ENCODE peak calls at places on chromosomes 13 and 19, in six cellular contexts. N, L, Z, P, K and B are unnamed samples.

GRCh38 chr19:51511353-51511752 is 9.8 kb upstream of the SIGLEC12 start:
- DNase-seq in N (peak), L (peak), Z (no peak), P (peak), K (peak), B (peak)

GRCh38 chr19:52217576-52217975 is 27.7 kb downstream of the PPP2R1A start:
- DNase-seq in N (no peak), L (no peak), Z (no peak), P (no peak), K (no peak), B (no peak)

GRCh38 chr13:42981317-42981716 is 10.7 kb downstream of the EPSTI1 start:
- DNase-seq in N (no peak), L (no peak), Z (no peak), P (no peak), K (no peak), B (no peak)

GRCh38 chr13:98476538-98476966 is 100.4 kb downstream of the STK24 start:
- DNase-seq in N (no peak), L (no peak), Z (peak), P (peak), K (no peak), B (peak)

GRCh38 chr19:33442706-33443105 is 69.2 kb downstream of the CEBPG start:
- DNase-seq in N (no peak), L (no peak), Z (no peak), P (no peak), K (no peak), B (no peak)

GRCh38 chr19:48630289-48631036 is 6.7 kb downstream of the DBP start:
- DNase-seq in N (no peak), L (no peak), Z (no peak), P (no peak), K (no peak), B (no peak)

GRCh38 chr13:38002596-38002995 is 133.0 kb upstream of the TRPC4 start:
- DNase-seq in N (no peak), L (no peak), Z (no peak), P (no peak), K (no peak), B (no peak)

GRCh38 chr13:99577934-99578917 is 77.0 kb downstream of the TM9SF2 start:
- DNase-seq in N (no peak), L (no peak), Z (no peak), P (peak), K (peak), B (no peak)

GRCh38 chr19:32317045-32317444 is 28.4 kb upstream of the ZNF507 start:
- DNase-seq in N (no peak), L (no peak), Z (no peak), P (no peak), K (no peak), B (no peak)

GRCh38 chr13:112894673-112895481 is 74.1 kb upstream of the MCF2L start:
- DNase-seq in N (no peak), L (peak), Z (no peak), P (no peak), K (peak), B (no peak)

GRCh38 chr13:84303035-84303434 is 420.8 kb upstream of the SLITRK1 start:
- DNase-seq in N (no peak), L (no peak), Z (no peak), P (no peak), K (no peak), B (no peak)

GRCh38 chr19:16076958-16077611 is 790 bp downstream of the TPM4 start:
- DNase-seq in N (no peak), L (peak), Z (no peak), P (no peak), K (no peak), B (no peak)

GRCh38 chr19:3262362-3262761 is 37.9 kb downstream of the CELF5 start:
- DNase-seq in N (no peak), L (no peak), Z (no peak), P (no peak), K (no peak), B (no peak)

GRCh38 chr13:79805317-79805716 is 324.4 kb downstream of the NDFIP2 start:
- DNase-seq in N (no peak), L (no peak), Z (no peak), P (no peak), K (no peak), B (no peak)

GRCh38 chr19:7391218-7391670 is 42.5 kb downstream of the ARHGEF18 start:
- DNase-seq in N (no peak), L (no peak), Z (no peak), P (peak), K (peak), B (peak)

GRCh38 chr13:97258801-97259200 is 36.7 kb downstream of the MBNL2 start:
- DNase-seq in N (no peak), L (no peak), Z (no peak), P (no peak), K (no peak), B (no peak)

GRCh38 chr13:65497265-65497664 is 1732.9 kb downstream of the PCDH9 start:
- DNase-seq in N (no peak), L (no peak), Z (no peak), P (no peak), K (no peak), B (peak)

GRCh38 chr19:36152061-36152885 is at the start of gene COX7A1:
- DNase-seq in N (no peak), L (no peak), Z (no peak), P (no peak), K (no peak), B (no peak)

GRCh38 chr13:21528616-21529015 is 69.5 kb upstream of the ZDHHC20 start:
- DNase-seq in N (no peak), L (no peak), Z (no peak), P (no peak), K (no peak), B (no peak)

DNA sequence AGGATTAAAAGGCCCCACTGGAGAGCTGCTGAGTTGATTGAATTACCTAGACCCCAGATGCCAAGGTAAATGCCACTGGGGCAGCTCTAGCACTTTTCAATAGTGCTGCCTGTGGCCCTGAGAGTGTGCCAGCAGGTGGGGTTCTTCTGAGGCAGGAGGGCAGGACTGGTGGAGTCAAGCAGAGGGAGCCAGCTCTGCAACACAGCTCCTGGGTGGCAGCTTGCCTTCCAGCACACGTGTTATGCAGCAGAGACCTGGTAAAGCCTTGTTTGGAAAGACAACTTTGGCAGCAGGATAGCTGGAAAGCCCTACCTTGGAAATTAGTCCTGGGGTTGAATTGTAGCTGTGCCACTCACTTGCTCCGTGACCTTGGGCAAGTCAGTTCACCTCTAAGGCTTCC is 306.6 kb downstream of the ATP8A2 start:
- DNase-seq in N (no peak), L (no peak), Z (no peak), P (no peak), K (no peak), B (no peak)
- TF ChIP-seq JUND in N (no peak), L (no peak), Z (no peak), P (no peak), K (no peak), B (no peak)

GRCh38 chr19:18972301-18972831 is 31.3 kb upstream of the HOMER3 start:
- DNase-seq in N (no peak), L (no peak), Z (no peak), P (no peak), K (no peak), B (no peak)
- TF ChIP-seq RAD21 in N (no peak), L (no peak), Z (no peak), P (no peak), K (no peak), B (no peak)

GRCh38 chr19:1065606-1066109 is 1.3 kb upstream of the ARHGAP45 start:
- DNase-seq in N (no peak), L (no peak), Z (no peak), P (no peak), K (no peak), B (peak)
- TF ChIP-seq JUND in N (no peak), L (no peak), Z (no peak), P (no peak), K (peak), B (no peak)

DNA sequence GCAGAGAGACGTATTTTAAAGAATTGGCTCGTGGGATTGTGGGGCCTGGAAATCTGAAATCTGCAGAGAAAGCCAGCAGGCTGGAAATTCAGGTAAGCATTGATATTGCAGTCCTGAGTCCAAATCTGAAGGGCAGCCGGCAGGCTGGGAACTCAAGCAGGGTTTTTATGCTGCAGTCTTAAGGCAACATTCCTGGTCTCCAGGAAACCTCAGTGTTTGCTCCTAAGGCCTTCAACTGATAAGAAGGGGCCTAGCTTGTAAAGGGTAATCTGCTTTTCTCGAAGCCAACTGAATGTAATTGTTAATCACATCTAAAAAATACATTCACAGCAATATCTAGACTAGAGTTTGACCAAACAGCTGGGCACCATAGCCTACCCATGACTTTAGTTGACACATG is 154.4 kb downstream of the EFNB2 start:
- DNase-seq in N (no peak), L (no peak), Z (no peak), P (no peak), K (no peak), B (no peak)
- TF ChIP-seq RAD21 in N (no peak), L (no peak), Z (no peak), P (no peak), K (no peak), B (no peak)

GRCh38 chr19:45442927-45443461 is 19.3 kb upstream of the ERCC1 start:
- DNase-seq in N (no peak), L (peak), Z (no peak), P (peak), K (no peak), B (no peak)
- TF ChIP-seq JUND in N (no peak), L (no peak), Z (no peak), P (peak), K (no peak), B (no peak)

DNA sequence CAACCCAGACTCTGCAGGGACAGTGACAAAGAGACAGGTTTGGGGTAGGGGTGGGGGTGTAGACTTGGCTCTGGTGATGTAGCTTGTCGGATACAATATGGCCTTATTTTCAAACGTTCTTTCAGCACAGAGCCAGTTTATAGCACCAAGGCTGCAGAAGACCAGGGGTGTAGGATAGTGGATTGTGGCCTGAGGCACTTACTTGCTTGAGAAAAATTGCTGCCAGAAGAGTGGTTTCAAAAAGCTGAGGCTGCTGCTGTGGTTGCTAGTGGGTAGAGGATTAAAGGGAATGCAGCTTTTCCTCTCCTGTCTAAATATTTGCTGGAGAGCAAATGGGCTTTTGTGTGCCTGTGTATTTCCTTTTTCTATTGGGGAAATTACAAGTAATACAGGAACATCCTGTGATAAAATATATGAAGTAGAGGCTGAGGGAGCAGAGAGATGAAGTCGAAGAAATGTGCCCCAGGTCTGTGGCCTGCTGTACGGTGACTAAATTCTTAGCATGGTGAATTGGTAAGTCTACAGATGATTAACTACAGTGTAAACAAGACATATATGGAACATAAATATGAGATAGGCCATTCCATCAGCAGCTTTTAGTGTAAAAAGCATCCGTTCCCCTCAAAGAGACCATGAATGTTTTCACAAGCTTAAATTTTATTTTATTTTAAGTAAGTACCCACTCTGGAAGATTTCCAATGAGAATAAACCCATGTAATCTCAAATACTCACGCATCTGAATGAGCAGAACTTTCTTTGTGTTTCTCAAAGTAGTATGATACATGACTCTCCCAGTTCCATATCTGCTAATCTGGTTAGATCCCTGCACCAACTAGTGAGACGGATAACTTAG is 112.9 kb downstream of the LRCH1 start:
- DNase-seq in N (no peak), L (peak), Z (no peak), P (no peak), K (peak), B (no peak)
- TF ChIP-seq RAD21 in N (no peak), L (no peak), Z (no peak), P (no peak), K (no peak), B (no peak)

GRCh38 chr13:50213526-50213925 is 198.3 kb downstream of the KCNRG start:
- DNase-seq in N (no peak), L (no peak), Z (no peak), P (no peak), K (no peak), B (no peak)

GRCh38 chr13:50214514-50214913 is 199.3 kb downstream of the KCNRG start:
- DNase-seq in N (no peak), L (no peak), Z (no peak), P (no peak), K (no peak), B (no peak)

GRCh38 chr13:50203256-50204083 is 188.2 kb downstream of the KCNRG start:
- DNase-seq in N (no peak), L (no peak), Z (no peak), P (no peak), K (no peak), B (no peak)

GRCh38 chr13:50209646-50210045 is 194.4 kb downstream of the KCNRG start:
- DNase-seq in N (no peak), L (no peak), Z (no peak), P (no peak), K (no peak), B (no peak)

DNA sequence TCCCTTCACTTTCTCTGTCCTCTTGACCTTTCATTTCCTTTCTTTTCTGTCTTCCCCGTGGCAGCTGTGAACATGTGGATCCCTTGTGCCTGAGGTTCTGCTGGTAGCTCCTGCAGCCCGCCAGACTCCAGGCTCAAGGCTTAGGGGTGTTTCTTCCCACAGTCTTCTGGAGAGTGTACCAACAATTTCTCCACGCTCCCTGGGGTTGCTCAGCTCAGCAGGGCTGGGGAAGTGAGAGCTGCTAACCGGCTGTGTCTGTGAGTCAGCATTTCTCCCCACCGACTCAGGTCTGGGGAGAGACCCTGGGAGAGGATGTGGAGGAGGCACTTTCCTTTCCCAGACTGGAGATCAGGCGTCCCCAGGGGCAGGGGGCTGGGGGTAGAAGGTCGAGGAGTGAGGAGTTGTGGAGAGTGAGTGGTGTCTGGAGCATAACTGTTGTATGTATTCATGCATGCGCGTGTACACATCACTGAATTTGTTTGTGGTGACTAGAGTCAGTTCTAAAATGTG is 193.6 kb downstream of the KCNRG start:
- DNase-seq in N (peak), L (no peak), Z (no peak), P (peak), K (peak), B (no peak)
- TF ChIP-seq JUND in N (peak), L (no peak), Z (no peak), P (peak), K (no peak), B (no peak)

DNA sequence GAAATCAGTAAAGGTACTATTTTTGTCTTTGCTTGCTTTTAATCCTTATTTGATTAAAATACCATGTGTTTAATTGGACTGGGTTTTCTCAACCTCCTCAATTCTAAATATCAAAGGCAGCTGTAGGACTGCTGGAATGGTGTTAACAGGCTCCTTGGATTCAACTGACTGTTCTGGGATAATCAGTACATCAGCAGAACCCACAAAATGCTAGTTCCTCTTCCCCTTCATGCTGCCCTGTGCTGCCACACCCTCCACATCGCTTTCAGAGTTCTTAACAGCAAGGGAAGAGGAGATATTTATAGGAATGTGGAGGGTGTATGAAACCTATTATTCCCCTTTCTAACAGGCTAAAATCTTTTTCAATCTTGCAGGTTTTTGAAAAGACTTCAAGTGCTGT is 82.4 kb downstream of the KCTD12 start:
- DNase-seq in N (no peak), L (no peak), Z (no peak), P (no peak), K (no peak), B (no peak)
- TF ChIP-seq RAD21 in N (no peak), L (no peak), Z (no peak), P (no peak), K (no peak), B (no peak)

DNA sequence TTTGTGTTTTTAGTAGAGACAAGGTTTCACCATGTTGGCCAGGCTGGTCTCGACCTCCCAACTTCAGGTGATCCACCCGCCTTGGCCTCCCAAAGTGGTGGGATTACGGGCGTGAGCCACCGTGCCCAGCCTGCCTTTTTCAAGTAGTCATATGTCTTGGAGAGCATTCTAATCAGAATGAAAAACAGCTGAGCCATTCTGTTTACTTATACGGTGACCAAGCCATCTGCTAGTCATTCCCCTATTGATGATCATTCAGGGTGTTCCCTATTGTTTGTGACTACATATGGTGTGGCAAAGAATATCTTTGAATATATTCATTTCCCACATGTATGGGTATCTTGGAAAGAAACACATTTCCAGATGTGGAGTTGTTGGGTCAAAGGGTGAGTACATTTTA is 17.2 kb downstream of the BLOC1S3 start:
- DNase-seq in N (no peak), L (no peak), Z (no peak), P (no peak), K (no peak), B (no peak)
- TF ChIP-seq JUND in N (no peak), L (no peak), Z (no peak), P (peak), K (no peak), B (no peak)

GRCh38 chr19:40216013-40216776 is 2.0 kb downstream of the TTC9B start:
- DNase-seq in N (no peak), L (no peak), Z (no peak), P (no peak), K (no peak), B (no peak)

GRCh38 chr19:40217921-40218890 is at the start of gene TTC9B:
- DNase-seq in N (peak), L (peak), Z (no peak), P (peak), K (no peak), B (no peak)

GRCh38 chr19:40216777-40217026 is 1.5 kb downstream of the TTC9B start:
- DNase-seq in N (no peak), L (no peak), Z (no peak), P (no peak), K (no peak), B (no peak)

GRCh38 chr19:40214936-40215335 is 3.2 kb downstream of the TTC9B start:
- DNase-seq in N (no peak), L (no peak), Z (no peak), P (no peak), K (no peak), B (no peak)

GRCh38 chr19:40217027-40217810 is 965 bp downstream of the TTC9B start:
- DNase-seq in N (peak), L (peak), Z (no peak), P (peak), K (no peak), B (peak)
- TF ChIP-seq RAD21 in N (peak), L (no peak), Z (no peak), P (peak), K (no peak), B (peak)